ENCODE peak calls at places on chromosome 6, in eight cellular contexts. E, W, D, R, H, G, A and L are unnamed samples.

GRCh38 chr6:22444335-22444734 is 125.0 kb upstream of the HDGFL1 start:
- DNase-seq in E (no peak), W (peak), D (no peak), R (no peak), H (no peak), G (peak), A (no peak), L (no peak)

GRCh38 chr6:119343167-119343566 is 6.4 kb downstream of the MAN1A1 start:
- DNase-seq in E (no peak), W (no peak), D (peak), R (no peak), H (no peak), G (no peak), A (no peak), L (no peak)

GRCh38 chr6:168703970-168704369 is 263.0 kb downstream of the SMOC2 start:
- DNase-seq in E (no peak), W (no peak), D (no peak), R (no peak), H (no peak), G (no peak), A (no peak), L (no peak)

GRCh38 chr6:393391-394221 is 2.1 kb downstream of the IRF4 start:
- DNase-seq in E (no peak), W (no peak), D (peak), R (peak), H (no peak), G (no peak), A (no peak), L (no peak)

GRCh38 chr6:106805017-106805335 is 169.6 kb downstream of the CD24 start:
- DNase-seq in E (no peak), W (no peak), D (no peak), R (no peak), H (no peak), G (no peak), A (no peak), L (no peak)

GRCh38 chr6:5752282-5752681 is 254.4 kb downstream of the NRN1 start:
- DNase-seq in E (peak), W (peak), D (peak), R (peak), H (no peak), G (peak), A (peak), L (no peak)

GRCh38 chr6:166424431-166424830 is 41.7 kb upstream of the MPC1 start:
- DNase-seq in E (no peak), W (no peak), D (no peak), R (no peak), H (no peak), G (no peak), A (no peak), L (no peak)

GRCh38 chr6:75863001-75863400 is 114.0 kb downstream of the MYO6 start:
- DNase-seq in E (no peak), W (no peak), D (no peak), R (no peak), H (no peak), G (no peak), A (no peak), L (no peak)

GRCh38 chr6:49988900-49989299 is 19.5 kb upstream of the DEFB113 start:
- DNase-seq in E (no peak), W (no peak), D (no peak), R (no peak), H (no peak), G (no peak), A (no peak), L (no peak)
- H3K4me3 ChIP-seq in E (no peak), W (no peak), D (no peak), R (no peak), H (no peak), G (no peak), A (no peak), L (no peak)

GRCh38 chr6:52304917-52305316 is 20.4 kb upstream of the MCM3 start:
- DNase-seq in E (no peak), W (peak), D (peak), R (peak), H (no peak), G (peak), A (peak), L (peak)

GRCh38 chr6:52305385-52305784 is 20.8 kb upstream of the MCM3 start:
- DNase-seq in E (no peak), W (no peak), D (no peak), R (no peak), H (no peak), G (no peak), A (peak), L (no peak)

GRCh38 chr6:52307900-52308372 is 23.4 kb upstream of the MCM3 start:
- DNase-seq in E (no peak), W (no peak), D (peak), R (no peak), H (no peak), G (no peak), A (no peak), L (no peak)

GRCh38 chr6:52306972-52307849 is 22.7 kb upstream of the MCM3 start:
- DNase-seq in E (no peak), W (no peak), D (no peak), R (no peak), H (no peak), G (no peak), A (no peak), L (no peak)

GRCh38 chr6:52305948-52306767 is 21.6 kb upstream of the MCM3 start:
- DNase-seq in E (no peak), W (no peak), D (no peak), R (no peak), H (no peak), G (no peak), A (no peak), L (no peak)
- H3K4me3 ChIP-seq in E (no peak), W (no peak), D (no peak), R (no peak), H (no peak), G (no peak), A (no peak), L (no peak)

GRCh38 chr6:52504778-52505127 is 72.1 kb downstream of the TRAM2 start:
- DNase-seq in E (no peak), W (no peak), D (no peak), R (no peak), H (no peak), G (no peak), A (no peak), L (no peak)
- H3K4me3 ChIP-seq in E (no peak), W (no peak), D (no peak), R (no peak), H (no peak), G (no peak), A (no peak), L (no peak)

GRCh38 chr6:142856857-142857608 is 87.9 kb downstream of the HIVEP2 start:
- DNase-seq in E (no peak), W (no peak), D (no peak), R (no peak), H (no peak), G (no peak), A (no peak), L (no peak)
- H3K4me3 ChIP-seq in E (no peak), W (no peak), D (no peak), R (no peak), H (no peak), G (no peak), A (no peak), L (no peak)

GRCh38 chr6:31103136-31103535 is 9.2 kb downstream of the C6orf15 start:
- DNase-seq in E (no peak), W (no peak), D (no peak), R (no peak), H (no peak), G (no peak), A (no peak), L (no peak)
- H3K4me3 ChIP-seq in E (no peak), W (no peak), D (no peak), R (no peak), H (no peak), G (no peak), A (no peak), L (no peak)

DNA sequence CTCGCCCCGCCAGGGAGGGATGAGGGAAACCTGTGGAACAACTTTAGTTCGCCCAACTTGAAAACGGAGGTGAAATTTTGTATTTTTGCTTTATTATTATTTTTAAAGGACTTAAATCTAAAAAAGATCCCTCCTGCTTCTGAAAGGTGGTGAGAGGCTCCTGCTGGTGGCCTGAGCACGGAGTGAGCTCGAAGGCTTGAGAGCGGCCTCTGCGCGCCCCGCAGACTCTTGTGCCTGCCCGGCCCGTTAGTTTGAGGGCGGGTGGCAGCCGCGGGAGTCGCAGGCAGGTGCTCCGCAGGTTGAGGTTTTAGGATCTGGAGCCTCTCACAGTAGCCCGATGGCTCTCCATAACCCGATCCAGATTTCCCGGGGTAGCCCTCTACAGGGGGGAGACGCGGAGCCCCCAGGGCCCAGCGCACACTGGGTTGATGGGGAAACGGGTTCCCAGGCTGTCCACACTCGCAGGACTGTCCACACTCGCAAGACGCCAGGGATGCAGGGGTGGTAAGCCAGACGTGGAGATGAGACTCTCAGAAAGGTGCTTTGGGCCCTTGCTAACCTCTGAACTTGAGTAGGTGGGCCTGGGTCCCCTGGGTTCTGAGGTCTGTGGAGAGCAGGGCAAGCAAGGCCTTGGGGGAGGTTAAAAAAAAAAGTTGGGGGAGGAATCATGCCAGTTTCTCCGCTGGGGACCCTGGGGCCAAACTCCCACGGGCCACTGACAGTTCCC is 46.3 kb upstream of the SUPT3H start:
- DNase-seq in E (no peak), W (peak), D (peak), R (peak), H (no peak), G (no peak), A (peak), L (no peak)
- H3K4me3 ChIP-seq in E (peak), W (peak), D (peak), R (peak), H (no peak), G (peak), A (peak), L (peak)

GRCh38 chr6:44268095-44268628 is 2.1 kb upstream of the TMEM151B start:
- DNase-seq in E (no peak), W (peak), D (peak), R (peak), H (peak), G (peak), A (peak), L (peak)

GRCh38 chr6:44269168-44269920 is 906 bp upstream of the TMEM151B start:
- DNase-seq in E (no peak), W (no peak), D (no peak), R (no peak), H (no peak), G (no peak), A (no peak), L (no peak)

GRCh38 chr6:44270526-44271405 is 516 bp downstream of the TMEM151B start:
- DNase-seq in E (no peak), W (no peak), D (no peak), R (peak), H (peak), G (no peak), A (no peak), L (no peak)

GRCh38 chr6:44271406-44271723 is 1.1 kb downstream of the TMEM151B start:
- DNase-seq in E (no peak), W (no peak), D (no peak), R (no peak), H (no peak), G (no peak), A (no peak), L (no peak)

GRCh38 chr6:44269921-44270525 is at the start of gene TMEM151B:
- DNase-seq in E (no peak), W (no peak), D (no peak), R (peak), H (no peak), G (no peak), A (no peak), L (no peak)
- H3K4me3 ChIP-seq in E (peak), W (peak), D (no peak), R (peak), H (peak), G (no peak), A (no peak), L (peak)

DNA sequence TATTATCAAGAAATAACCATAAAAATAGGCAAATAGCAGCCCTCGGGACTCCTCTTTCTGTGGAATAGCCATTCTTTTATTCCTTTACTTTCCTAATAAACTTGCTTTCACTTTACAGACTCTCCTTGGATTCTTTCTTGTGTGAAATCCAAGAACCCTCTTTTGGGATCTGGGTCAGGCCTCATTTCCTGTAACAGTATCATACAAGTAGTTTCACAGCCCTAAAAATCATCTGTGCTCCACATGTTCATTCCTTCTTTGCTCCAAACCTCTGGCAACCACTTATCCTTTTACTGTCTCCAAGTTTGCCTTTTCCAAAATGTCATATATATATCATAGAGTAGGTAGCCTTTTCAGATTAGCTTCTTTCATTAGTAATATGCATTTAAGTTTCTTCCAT is 13.5 kb upstream of the NT5E start:
- DNase-seq in E (no peak), W (peak), D (peak), R (no peak), H (no peak), G (peak), A (peak), L (no peak)
- H3K4me3 ChIP-seq in E (no peak), W (no peak), D (peak), R (no peak), H (no peak), G (no peak), A (no peak), L (no peak)